ENCODE peak calls at places on chromosomes 11 and 22, in ten cellular contexts. U is chondrocyte, J is mucosa of descending colon, L is MCF 10A, W is osteocyte, B is psoas muscle, V is A549, M is dorsolateral prefrontal cortex, T is IMR-90, K is GM13976. Y is an unnamed sample.

GRCh38 chr22:19891350-19892248 is 36.9 kb upstream of the GNB1L start:
- DNase-seq in U (no peak), J (peak), L (peak), W (no peak), B (no peak), V (no peak), M (no peak), T (peak), K (peak), Y (peak)

GRCh38 chr22:36405221-36405631 is 17.5 kb upstream of the MYH9 start:
- DNase-seq in U (no peak), J (no peak), L (no peak), W (no peak), B (no peak), V (no peak), M (no peak), T (no peak), K (no peak), Y (no peak)

GRCh38 chr22:46084943-46085830 is 65.1 kb upstream of the PPARA start:
- DNase-seq in U (peak), J (peak), L (peak), W (no peak), B (peak), V (no peak), M (peak), T (no peak), K (no peak), Y (no peak)

GRCh38 chr22:26916236-26916635 is 258.8 kb downstream of the MIAT start:
- DNase-seq in U (no peak), J (no peak), L (no peak), W (no peak), B (no peak), V (no peak), M (no peak), T (no peak), K (no peak), Y (no peak)

GRCh38 chr11:93522448-93522847 is 20.7 kb downstream of the SMCO4 start:
- DNase-seq in U (no peak), J (no peak), L (no peak), W (no peak), B (no peak), V (no peak), M (no peak), T (no peak), K (no peak), Y (no peak)

GRCh38 chr11:76543006-76543703 is 98.3 kb downstream of the EMSY start:
- DNase-seq in U (no peak), J (no peak), L (no peak), W (no peak), B (no peak), V (no peak), M (no peak), T (peak), K (no peak), Y (no peak)

GRCh38 chr11:61370349-61371005 is 8.3 kb downstream of the TMEM138 start:
- DNase-seq in U (no peak), J (no peak), L (no peak), W (no peak), B (no peak), V (no peak), M (no peak), T (peak), K (no peak), Y (no peak)

GRCh38 chr22:47396515-47396914 is 634.1 kb downstream of the TBC1D22A start:
- DNase-seq in U (peak), J (no peak), L (no peak), W (no peak), B (no peak), V (no peak), M (no peak), T (no peak), K (no peak), Y (no peak)

GRCh38 chr11:613369-613968 is 2.3 kb downstream of the IRF7 start:
- DNase-seq in U (peak), J (peak), L (peak), W (no peak), B (no peak), V (peak), M (peak), T (no peak), K (peak), Y (peak)

GRCh38 chr11:88363566-88364169 is 26.1 kb upstream of the CTSC start:
- DNase-seq in U (no peak), J (no peak), L (peak), W (no peak), B (no peak), V (no peak), M (no peak), T (peak), K (no peak), Y (peak)
- TF ChIP-seq CTCF in U (no peak), J (no peak), L (no peak), W (no peak), B (no peak), V (no peak), M (no peak), T (no peak), K (no peak), Y (no peak)

GRCh38 chr22:22196018-22196533 is 48.5 kb upstream of the VPREB1 start:
- DNase-seq in U (no peak), J (no peak), L (no peak), W (no peak), B (no peak), V (no peak), M (no peak), T (no peak), K (peak), Y (no peak)
- TF ChIP-seq CTCF in U (no peak), J (no peak), L (no peak), W (no peak), B (no peak), V (no peak), M (no peak), T (no peak), K (no peak), Y (no peak)

GRCh38 chr11:67239795-67240574 is 26.3 kb upstream of the GRK2 start:
- DNase-seq in U (peak), J (peak), L (peak), W (peak), B (peak), V (peak), M (peak), T (peak), K (peak), Y (peak)
- TF ChIP-seq CTCF in U (peak), J (peak), L (no peak), W (peak), B (no peak), V (no peak), M (peak), T (no peak), K (no peak), Y (no peak)

DNA sequence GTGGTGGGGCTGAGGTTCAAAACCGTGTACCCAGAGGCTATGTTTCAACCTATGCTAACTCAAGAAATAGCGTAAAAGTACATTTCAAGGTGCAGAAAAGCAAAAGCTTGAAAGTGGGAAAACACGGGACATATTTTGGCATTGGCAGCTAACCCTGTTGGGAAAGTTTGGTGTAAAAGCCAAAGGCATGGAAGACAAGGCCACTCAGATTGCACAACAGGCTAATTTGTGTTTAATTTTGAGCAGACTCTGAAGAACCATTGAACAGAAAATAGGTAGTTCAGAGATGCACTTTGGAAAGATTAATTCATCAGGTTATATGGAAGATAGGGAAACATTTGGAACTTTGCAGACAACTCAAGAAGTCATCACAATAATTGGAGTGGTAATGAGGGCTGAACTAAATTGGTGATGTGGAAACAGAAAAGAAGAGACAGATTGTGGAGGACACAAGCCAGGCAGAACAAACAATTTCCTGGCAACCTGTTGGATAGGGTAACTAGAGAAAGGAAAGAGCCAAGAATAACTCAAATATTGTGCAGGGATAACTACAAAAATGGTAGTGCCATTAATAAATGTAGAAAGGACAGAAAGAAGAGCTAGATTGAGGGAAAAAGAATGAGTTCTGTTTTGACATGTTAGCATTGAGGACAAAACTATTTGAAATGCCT is 140.5 kb upstream of the PGR start:
- DNase-seq in U (no peak), J (no peak), L (no peak), W (no peak), B (no peak), V (no peak), M (no peak), T (no peak), K (no peak), Y (no peak)
- TF ChIP-seq CTCF in U (no peak), J (no peak), L (no peak), W (no peak), B (no peak), V (no peak), M (no peak), T (no peak), K (no peak), Y (no peak)

GRCh38 chr11:44939673-44940072 is 11.0 kb downstream of the TP53I11 start:
- DNase-seq in U (no peak), J (no peak), L (no peak), W (no peak), B (peak), V (no peak), M (no peak), T (no peak), K (no peak), Y (peak)
- TF ChIP-seq CTCF in U (peak), J (no peak), L (no peak), W (peak), B (peak), V (no peak), M (no peak), T (no peak), K (no peak), Y (peak)

GRCh38 chr22:34036936-34037335 is 116.7 kb upstream of the LARGE1 start:
- DNase-seq in U (no peak), J (no peak), L (no peak), W (no peak), B (no peak), V (no peak), M (no peak), T (no peak), K (no peak), Y (no peak)

GRCh38 chr22:34038801-34039200 is 118.5 kb upstream of the LARGE1 start:
- DNase-seq in U (no peak), J (no peak), L (no peak), W (no peak), B (no peak), V (no peak), M (no peak), T (no peak), K (no peak), Y (no peak)

GRCh38 chr22:34035209-34035608 is 114.9 kb upstream of the LARGE1 start:
- DNase-seq in U (no peak), J (no peak), L (no peak), W (no peak), B (no peak), V (no peak), M (no peak), T (no peak), K (no peak), Y (no peak)
- TF ChIP-seq CTCF in U (no peak), J (no peak), L (no peak), W (no peak), B (no peak), V (no peak), M (no peak), T (no peak), K (no peak), Y (no peak)

Y was measured in fibroblast of pulmonary artery.